ENCODE peak calls at places on chromosomes 1 and 21, in ten cellular contexts. F is AG09309, A is tibial nerve, S is pancreas, R is heart left ventricle, P is PC-3, Y is heart right ventricle, K is choroid plexus epithelial cell, M is neural crest cell, B is tibial artery. Z is an unnamed sample.

GRCh38 chr1:8139941-8140340 is 113.8 kb upstream of the ERRFI1 start:
- DNase-seq in Y (no peak), A (no peak), M (no peak), K (no peak), P (no peak), R (no peak), F (no peak), S (no peak), B (no peak), Z (no peak)

GRCh38 chr21:46500224-46500861 is 41.7 kb downstream of the DIP2A start:
- DNase-seq in K (peak; percentile 49), P (peak; percentile 85), Y (no peak), R (no peak), B (no peak), S (no peak), M (no peak), F (no peak), A (no peak), Z (no peak)

GRCh38 chr1:159923203-159924024 is 1.9 kb downstream of the TAGLN2 start:
- DNase-seq in F (no peak), B (peak; percentile 92), M (no peak), R (peak; percentile 93), S (peak; percentile 89), Y (peak; percentile 95), K (peak; percentile 95), A (peak; percentile 78), P (peak; percentile 82), Z (peak; percentile 99)

GRCh38 chr1:101147381-101147780 is 89.4 kb upstream of the S1PR1 start:
- DNase-seq in F (no peak), B (peak; percentile 21), K (no peak), P (peak; percentile 29), S (no peak), M (no peak), A (no peak), Y (no peak), R (no peak), Z (no peak)

GRCh38 chr1:34694383-34694782 is 60.5 kb upstream of the GJB5 start:
- DNase-seq in B (no peak), M (no peak), F (no peak), Y (no peak), S (no peak), K (no peak), R (no peak), P (no peak), A (no peak), Z (no peak)

GRCh38 chr1:226831953-226832352 is 38.5 kb upstream of the PSEN2 start:
- DNase-seq in P (peak; percentile 53), F (no peak), R (no peak), B (no peak), M (no peak), S (no peak), Y (no peak), A (no peak), K (no peak), Z (no peak)

GRCh38 chr1:166136699-166137401 is 30.0 kb downstream of the FAM78B start:
- DNase-seq in M (no peak), F (no peak), B (no peak), A (no peak), R (no peak), Y (no peak), S (no peak), K (no peak), P (no peak), Z (no peak)

GRCh38 chr1:67439277-67440029 is 9.3 kb upstream of the SERBP1 start:
- DNase-seq in R (no peak), K (peak; percentile 56), B (no peak), A (no peak), F (no peak), S (no peak), Y (no peak), P (no peak), M (no peak), Z (no peak)

GRCh38 chr1:94270801-94271203 is 33.4 kb upstream of the ARHGAP29 start:
- DNase-seq in R (no peak), Y (no peak), K (peak; percentile 85), A (no peak), B (no peak), P (peak; percentile 96), M (no peak), F (no peak), S (no peak), Z (no peak)

GRCh38 chr1:1137256-1138045 is 21.6 kb upstream of the C1orf159 start:
- DNase-seq in S (no peak), K (no peak), F (no peak), A (no peak), Y (no peak), B (no peak), R (no peak), P (no peak), M (no peak), Z (no peak)

GRCh38 chr1:106278706-106279105 is 777.8 kb upstream of the PRMT6 start:
- DNase-seq in S (no peak), F (no peak), Y (no peak), K (peak; percentile 13), M (no peak), R (no peak), B (no peak), A (no peak), P (no peak), Z (no peak)

GRCh38 chr1:26020390-26020789 is 1.2 kb upstream of the EXTL1 start:
- DNase-seq in M (no peak), S (no peak), P (no peak), F (no peak), Y (peak; percentile 73), K (peak; percentile 55), B (no peak), R (peak; percentile 68), A (no peak), Z (no peak)

GRCh38 chr1:64923294-64923718 is 43.0 kb downstream of the JAK1 start:
- DNase-seq in R (no peak), M (no peak), K (no peak), A (no peak), Y (no peak), S (no peak), F (no peak), B (no peak), P (peak; percentile 50), Z (no peak)

GRCh38 chr1:64929221-64929620 is 37.1 kb downstream of the JAK1 start:
- DNase-seq in Y (no peak), B (no peak), P (no peak), K (no peak), F (no peak), M (no peak), R (no peak), A (no peak), S (no peak), Z (no peak)

GRCh38 chr1:64922336-64922735 is 44.0 kb downstream of the JAK1 start:
- DNase-seq in B (no peak), F (no peak), K (no peak), S (no peak), M (no peak), A (no peak), Y (no peak), R (no peak), P (no peak), Z (no peak)

GRCh38 chr1:64928325-64928724 is 38.0 kb downstream of the JAK1 start:
- DNase-seq in R (no peak), M (no peak), P (no peak), B (no peak), A (no peak), S (no peak), K (no peak), F (no peak), Y (no peak), Z (no peak)

GRCh38 chr1:64925594-64925993 is 40.8 kb downstream of the JAK1 start:
- DNase-seq in P (no peak), A (no peak), Y (no peak), M (no peak), K (no peak), R (no peak), F (no peak), B (no peak), S (no peak), Z (no peak)
- TF ChIP-seq CTCF in P (no peak), A (no peak), Y (no peak), M (no peak), K (no peak), R (no peak), F (no peak), B (no peak), S (no peak), Z (no peak)

GRCh38 chr1:42756956-42757891 is 9.6 kb downstream of the P3H1 start:
- DNase-seq in F (no peak), P (peak; percentile 69), S (no peak), M (no peak), Y (no peak), R (no peak), B (no peak), K (peak; percentile 85), A (peak; percentile 15), Z (no peak)
- TF ChIP-seq CTCF in F (peak; percentile 72), P (peak; percentile 77), S (peak; percentile 20), M (peak; percentile 74), Y (peak; percentile 63), R (peak; percentile 55), B (peak; percentile 53), K (peak; percentile 75), A (peak; percentile 61), Z (peak; percentile 83)

DNA sequence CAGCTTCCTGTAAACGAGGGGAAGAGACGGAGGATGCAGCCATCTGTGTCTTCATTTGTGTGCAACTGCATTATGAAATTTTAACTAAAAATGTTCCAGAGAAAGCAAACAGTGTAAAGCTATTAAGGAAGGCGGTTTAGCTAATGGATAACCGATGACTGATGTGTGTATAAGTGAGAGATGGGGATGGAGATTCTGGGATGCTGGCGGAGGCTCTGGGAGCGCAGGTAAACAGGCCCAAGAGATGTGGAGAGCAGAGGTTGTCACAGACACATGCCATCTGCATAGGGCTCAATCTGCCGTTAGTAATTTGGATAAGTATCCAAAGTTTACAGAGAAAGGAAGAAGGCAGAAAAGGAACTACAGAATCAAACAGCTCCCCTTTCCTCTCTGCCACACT is 206.5 kb downstream of the DSCAM start:
- DNase-seq in B (no peak), F (no peak), R (no peak), S (no peak), K (no peak), A (no peak), P (no peak), M (no peak), Y (no peak), Z (no peak)
- TF ChIP-seq CTCF in B (no peak), F (no peak), R (no peak), S (no peak), K (no peak), A (no peak), P (no peak), M (no peak), Y (no peak), Z (no peak)

DNA sequence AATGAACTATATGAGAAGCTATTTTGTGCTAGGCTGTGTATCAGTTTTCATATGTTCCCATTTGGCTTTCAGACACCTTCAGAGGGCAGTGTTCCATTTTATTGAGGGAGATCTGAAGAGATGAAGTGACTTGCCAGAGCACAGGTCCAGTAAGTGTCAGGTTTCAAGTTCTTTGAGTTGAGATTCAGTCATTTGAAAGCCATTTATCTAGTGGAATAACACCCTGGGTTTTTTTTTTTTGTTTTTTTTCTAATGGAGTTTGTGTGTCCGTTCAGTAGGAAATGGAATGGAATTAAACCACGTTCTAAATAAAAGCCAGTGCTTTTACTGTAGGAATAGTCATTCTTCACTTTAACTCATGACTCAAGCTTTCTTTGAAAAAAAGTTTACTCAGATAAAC is 652.9 kb upstream of the USP24 start:
- DNase-seq in A (no peak), R (no peak), F (peak; percentile 32), K (peak; percentile 42), M (no peak), P (peak; percentile 48), S (no peak), Y (no peak), B (no peak), Z (no peak)
- TF ChIP-seq CTCF in A (no peak), R (no peak), F (peak; percentile 36), K (peak; percentile 25), M (no peak), P (peak; percentile 40), S (no peak), Y (peak; percentile 21), B (no peak), Z (no peak)

Z was measured in CD14-positive monocyte.